ENCODE peak calls at places on chromosomes 3 and 15, in four cellular contexts. N is K562, E is GM12864, B is fibroblast of lung. M is an unnamed sample.

GRCh38 chr3:71309342-71309741 is 274.2 kb downstream of the FOXP1 start:
- DNase-seq in N (no peak), E (no peak), B (no peak), M (no peak)

GRCh38 chr15:68608206-68608843 is 29.5 kb downstream of the CORO2B start:
- DNase-seq in N (no peak), E (no peak), B (peak), M (no peak)

GRCh38 chr15:56232058-56232457 is 11.6 kb downstream of the RFX7 start:
- DNase-seq in N (no peak), E (no peak), B (no peak), M (no peak)

GRCh38 chr3:129766135-129766534 is 127.4 kb downstream of the TMCC1 start:
- DNase-seq in N (no peak), E (no peak), B (no peak), M (no peak)

GRCh38 chr3:171774516-171774915 is 35.8 kb downstream of the PLD1 start:
- DNase-seq in N (no peak), E (no peak), B (no peak), M (no peak)

GRCh38 chr3:33937628-33938027 is 139.2 kb downstream of the PDCD6IP start:
- DNase-seq in N (no peak), E (no peak), B (no peak), M (no peak)

GRCh38 chr3:30131171-30131570 is 475.2 kb upstream of the TGFBR2 start:
- DNase-seq in N (no peak), E (no peak), B (no peak), M (no peak)

GRCh38 chr3:158058775-158059174 is 47.4 kb downstream of the SHOX2 start:
- DNase-seq in N (no peak), E (no peak), B (no peak), M (peak)

GRCh38 chr15:49303003-49303402 is 120.0 kb upstream of the FGF7 start:
- DNase-seq in N (no peak), E (no peak), B (no peak), M (no peak)

GRCh38 chr3:58260261-58260731 is 22.7 kb downstream of the ABHD6 start:
- DNase-seq in N (no peak), E (no peak), B (peak), M (no peak)

GRCh38 chr15:84819791-84820190 is 2.6 kb downstream of the ALPK3 start:
- DNase-seq in N (no peak), E (no peak), B (no peak), M (no peak)

GRCh38 chr15:84823580-84823878 is 6.4 kb downstream of the ALPK3 start:
- DNase-seq in N (no peak), E (no peak), B (no peak), M (no peak)

GRCh38 chr15:84822774-84823579 is 5.8 kb downstream of the ALPK3 start:
- DNase-seq in N (no peak), E (no peak), B (no peak), M (no peak)

GRCh38 chr15:84819291-84819768 is 2.2 kb downstream of the ALPK3 start:
- DNase-seq in N (no peak), E (no peak), B (no peak), M (no peak)

DNA sequence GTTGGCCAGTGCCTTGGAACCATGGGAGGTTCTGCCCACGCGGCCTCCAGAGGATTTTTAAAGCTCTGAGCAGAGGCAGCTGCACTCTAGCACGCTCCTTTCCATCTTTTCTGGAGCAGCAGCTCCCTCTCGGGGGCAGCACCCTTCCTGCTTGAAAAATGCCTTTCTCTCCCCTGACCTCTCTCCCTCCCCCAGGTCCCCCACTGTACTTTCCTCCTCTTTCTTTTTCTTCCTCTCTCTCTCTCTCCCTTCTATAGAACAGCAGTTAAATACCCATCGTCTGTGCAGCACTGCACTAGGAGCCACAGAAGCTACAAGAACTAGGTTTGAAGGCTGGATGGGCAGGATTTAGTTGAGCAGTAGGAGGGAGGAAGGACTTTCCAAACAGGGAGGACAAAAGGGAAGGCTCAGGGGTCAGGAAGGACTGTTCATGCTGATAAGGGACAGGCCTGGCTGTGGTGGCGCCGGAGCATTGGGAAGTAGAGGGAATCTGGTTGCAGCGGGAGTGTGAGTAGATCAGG is 4.4 kb downstream of the ALPK3 start:
- DNase-seq in N (peak), E (no peak), B (no peak), M (no peak)
- TF ChIP-seq CTCF in N (peak), E (peak), B (no peak), M (no peak)

GRCh38 chr3:137692803-137693431 is 71.2 kb upstream of the SOX14 start:
- DNase-seq in N (peak), E (peak), B (no peak), M (peak)
- TF ChIP-seq CTCF in N (peak), E (peak), B (no peak), M (peak)

GRCh38 chr3:115937054-115937453 is 313.7 kb downstream of the GAP43 start:
- DNase-seq in N (no peak), E (no peak), B (no peak), M (no peak)
- TF ChIP-seq CTCF in N (no peak), E (peak), B (peak), M (peak)

DNA sequence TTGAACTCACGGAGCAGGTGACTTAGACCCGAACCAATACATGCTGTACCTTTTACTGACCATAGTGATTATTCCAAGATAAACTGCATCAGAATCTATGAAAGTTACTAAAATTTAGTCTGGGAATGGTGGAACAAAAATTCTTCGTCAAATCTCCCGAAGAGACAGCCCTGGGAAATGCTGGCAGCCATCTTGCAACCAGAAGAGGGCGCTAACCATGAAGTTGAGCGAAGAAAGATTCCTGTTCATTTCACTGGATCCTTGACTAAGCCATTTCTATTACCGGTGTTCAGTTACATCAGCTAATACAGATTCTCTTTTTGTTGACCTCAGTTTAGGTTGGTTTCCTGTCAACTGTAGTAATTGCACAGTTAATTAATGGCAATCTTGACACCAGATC is 199.6 kb downstream of the SLC9A9 start:
- DNase-seq in N (peak), E (no peak), B (no peak), M (peak)
- TF ChIP-seq CTCF in N (peak), E (peak), B (peak), M (peak)

GRCh38 chr3:195260286-195260905 is 10.6 kb downstream of the XXYLT1 start:
- DNase-seq in N (no peak), E (no peak), B (no peak), M (no peak)
- TF ChIP-seq CTCF in N (no peak), E (peak), B (peak), M (no peak)

GRCh38 chr3:161423911-161424522 is 52.7 kb upstream of the SPTSSB start:
- DNase-seq in N (peak), E (no peak), B (peak), M (no peak)
- TF ChIP-seq CTCF in N (peak), E (peak), B (peak), M (peak)

DNA sequence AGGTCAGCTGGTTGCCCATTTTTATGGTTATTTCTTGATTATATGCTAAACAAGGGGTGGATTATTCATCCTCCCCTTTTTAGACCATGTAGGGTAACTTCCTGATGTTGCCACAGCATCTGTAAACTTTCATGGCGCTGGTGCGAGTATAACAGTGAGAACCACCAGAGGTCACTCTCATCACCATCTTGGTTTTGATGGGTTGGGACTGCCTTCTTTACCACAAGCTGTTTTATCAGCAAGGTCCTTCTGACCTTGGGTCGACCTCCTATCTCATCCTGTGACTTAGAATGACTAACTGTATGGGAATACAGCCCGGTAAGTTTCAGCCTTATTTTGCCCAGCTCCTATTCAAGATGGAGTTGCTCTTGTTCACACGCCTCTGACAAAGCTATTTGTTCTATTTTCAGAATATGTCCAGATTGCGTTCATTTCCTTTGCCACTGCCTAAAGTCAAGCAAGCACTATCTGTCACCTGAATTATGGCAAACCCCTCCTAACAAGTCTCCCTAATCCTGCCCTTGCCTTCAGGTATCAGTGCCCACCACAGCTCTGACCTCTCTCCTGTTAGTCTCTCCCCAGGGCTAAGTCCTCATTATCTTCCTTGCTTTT is 308.5 kb downstream of the ROBO2 start:
- DNase-seq in N (peak), E (no peak), B (peak), M (peak)
- TF ChIP-seq CTCF in N (peak), E (no peak), B (peak), M (peak)

DNA sequence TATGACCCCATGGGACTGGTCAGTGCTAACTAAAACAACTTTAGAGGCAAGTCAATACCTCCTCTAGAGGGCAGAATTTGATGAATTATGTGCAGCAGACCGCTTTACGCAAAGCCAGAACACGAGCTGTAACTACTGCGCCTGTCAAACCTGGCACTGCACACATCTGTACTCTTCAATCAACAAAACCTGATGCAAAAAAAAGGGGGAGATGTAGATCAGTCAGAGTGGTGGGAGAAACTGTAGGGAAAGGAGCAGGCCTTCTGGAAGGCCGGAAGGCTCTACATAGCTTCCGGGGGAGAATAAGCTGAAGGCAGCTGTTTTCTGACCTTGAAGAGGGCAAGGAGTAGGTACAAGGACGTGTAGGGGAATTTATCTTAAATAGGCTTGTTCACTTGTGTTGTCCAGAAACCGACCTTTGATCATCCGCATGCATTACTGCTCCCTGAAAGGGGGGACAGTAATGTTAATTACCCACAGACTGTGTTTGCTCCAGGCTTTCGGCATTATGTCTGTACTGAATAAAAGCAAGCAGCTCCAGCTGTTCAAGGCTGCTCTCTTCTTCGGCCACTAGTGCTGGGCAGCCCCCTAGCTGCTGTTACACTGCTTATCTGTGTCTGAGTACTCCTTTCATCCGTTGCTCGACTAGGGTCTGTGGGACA is 41.0 kb downstream of the GPR160 start:
- DNase-seq in N (no peak), E (no peak), B (no peak), M (no peak)
- TF ChIP-seq CTCF in N (peak), E (peak), B (no peak), M (no peak)

M was measured in nephron progenitor cell.